ENCODE peak calls at places on chromosomes 13 and 19, in four cellular contexts. R, X, L and M are unnamed samples.

GRCh38 chr13:74438911-74439310 is 304.7 kb upstream of the KLF12 start:
- DNase-seq in R (no peak), X (no peak), L (no peak), M (no peak)

GRCh38 chr19:18053571-18054219 is 33.0 kb downstream of the IL12RB1 start:
- DNase-seq in R (peak), X (no peak), L (no peak), M (no peak)

GRCh38 chr13:26422036-26422435 is 135.4 kb upstream of the WASF3 start:
- DNase-seq in R (no peak), X (no peak), L (no peak), M (no peak)

GRCh38 chr19:3389876-3390361 is 23.5 kb downstream of the NFIC start:
- DNase-seq in R (no peak), X (no peak), L (no peak), M (no peak)

GRCh38 chr19:4360641-4361151 is 17.3 kb downstream of the MPND start:
- DNase-seq in R (no peak), X (no peak), L (no peak), M (no peak)

GRCh38 chr13:33494596-33495214 is 209.2 kb upstream of the STARD13 start:
- DNase-seq in R (peak), X (no peak), L (no peak), M (no peak)

GRCh38 chr13:106989866-106990265 is 421.9 kb upstream of the ARGLU1 start:
- DNase-seq in R (no peak), X (no peak), L (no peak), M (no peak)

GRCh38 chr19:572891-573825 is 762 bp downstream of the BSG start:
- DNase-seq in R (peak), X (no peak), L (no peak), M (no peak)

GRCh38 chr13:39347926-39348901 is 254.8 kb downstream of the LHFPL6 start:
- DNase-seq in R (no peak), X (no peak), L (no peak), M (no peak)

GRCh38 chr19:44866672-44867071 is 20.6 kb downstream of the NECTIN2 start:
- DNase-seq in R (no peak), X (no peak), L (no peak), M (no peak)

GRCh38 chr13:102267191-102267590 is 134.7 kb downstream of the FGF14 start:
- DNase-seq in R (no peak), X (no peak), L (no peak), M (no peak)

GRCh38 chr13:30364133-30364532 is 56.8 kb upstream of the KATNAL1 start:
- DNase-seq in R (peak), X (no peak), L (no peak), M (no peak)

GRCh38 chr19:29311391-29311790 is 98.4 kb upstream of the UQCRFS1 start:
- DNase-seq in R (no peak), X (no peak), L (no peak), M (no peak)

GRCh38 chr19:40802300-40803169 is 3.5 kb downstream of the EGLN2 start:
- DNase-seq in R (no peak), X (no peak), L (no peak), M (no peak)

GRCh38 chr13:44930907-44931676 is 58.2 kb downstream of the NUFIP1 start:
- DNase-seq in R (peak), X (no peak), L (no peak), M (no peak)